ENCODE peak calls at places on chromosomes 11 and 22, in five cellular contexts. F is K562, P is SK-N-SH, E is GM12878, Q is HepG2. N is an unnamed sample.

GRCh38 chr11:31816467-31817053 is 5.4 kb upstream of the PAX6 start:
- DNase-seq in F (peak), P (peak), E (no peak), Q (no peak), N (peak)

GRCh38 chr22:50309601-50309991 is 2.1 kb upstream of the PLXNB2 start:
- DNase-seq in F (no peak), P (no peak), E (no peak), Q (no peak), N (no peak)

GRCh38 chr22:44455151-44455962 is 42.7 kb downstream of the RTL6 start:
- DNase-seq in F (no peak), P (no peak), E (no peak), Q (no peak), N (no peak)

GRCh38 chr22:23509571-23510302 is 70.4 kb downstream of the IGLL1 start:
- DNase-seq in F (no peak), P (no peak), E (no peak), Q (no peak), N (no peak)

GRCh38 chr11:80773919-80774318 is 1333.1 kb upstream of the TENM4 start:
- DNase-seq in F (no peak), P (no peak), E (no peak), Q (no peak), N (no peak)

GRCh38 chr11:75303544-75304224 is 47.8 kb downstream of the ARRB1 start:
- DNase-seq in F (no peak), P (peak), E (no peak), Q (no peak), N (no peak)

GRCh38 chr11:74004046-74004693 is 4.7 kb downstream of the UCP3 start:
- DNase-seq in F (no peak), P (no peak), E (no peak), Q (no peak), N (no peak)

GRCh38 chr22:23115825-23116494 is 25.8 kb downstream of the RSPH14 start:
- DNase-seq in F (peak), P (peak), E (no peak), Q (no peak), N (no peak)

GRCh38 chr11:123308077-123308476 is 113.0 kb upstream of the CLMP start:
- DNase-seq in F (no peak), P (peak), E (peak), Q (no peak), N (no peak)

GRCh38 chr11:86644291-86644690 is 28.1 kb downstream of the ME3 start:
- DNase-seq in F (no peak), P (no peak), E (no peak), Q (no peak), N (no peak)

GRCh38 chr22:23060612-23061400 is 9.5 kb upstream of the GNAZ start:
- DNase-seq in F (peak), P (peak), E (no peak), Q (no peak), N (no peak)

DNA sequence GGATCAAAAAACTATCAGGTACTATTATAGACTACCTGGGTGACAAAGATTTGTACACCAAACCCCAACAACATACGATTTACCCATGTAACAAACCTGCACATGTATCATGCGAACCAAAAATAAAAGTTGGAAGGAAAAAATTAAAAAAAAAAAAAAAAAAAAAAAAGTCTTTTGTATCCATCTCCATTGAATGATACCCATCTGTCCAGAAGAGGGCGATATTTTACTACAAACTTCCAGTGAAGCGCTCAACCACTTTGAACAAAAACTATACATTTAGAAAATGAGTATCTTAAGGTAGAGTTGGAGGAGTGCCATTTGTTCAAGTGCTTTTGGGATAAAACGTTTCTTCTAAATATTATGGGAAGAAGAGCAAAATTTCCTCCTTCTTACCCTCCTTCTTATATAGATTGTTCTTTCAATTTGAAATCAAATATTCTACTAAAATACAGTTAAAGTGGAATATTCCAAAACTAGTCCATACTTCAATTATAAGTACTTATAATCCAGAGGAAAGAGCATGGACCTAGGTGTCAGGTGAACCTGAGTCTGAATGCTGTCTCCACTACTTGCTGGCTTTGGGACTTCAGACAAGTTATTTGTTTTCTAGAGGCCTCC is 23.3 kb downstream of the ARL14EP start:
- DNase-seq in F (peak), P (peak), E (no peak), Q (peak), N (no peak)
- TF ChIP-seq JUND in F (no peak), P (no peak), E (no peak), Q (no peak), N (no peak)

GRCh38 chr22:32985899-32986772 is 72.0 kb downstream of the SYN3 start:
- DNase-seq in F (peak), P (peak), E (no peak), Q (peak), N (peak)
- TF ChIP-seq GABPA in F (no peak), P (no peak), E (no peak), Q (no peak), N (no peak)

DNA sequence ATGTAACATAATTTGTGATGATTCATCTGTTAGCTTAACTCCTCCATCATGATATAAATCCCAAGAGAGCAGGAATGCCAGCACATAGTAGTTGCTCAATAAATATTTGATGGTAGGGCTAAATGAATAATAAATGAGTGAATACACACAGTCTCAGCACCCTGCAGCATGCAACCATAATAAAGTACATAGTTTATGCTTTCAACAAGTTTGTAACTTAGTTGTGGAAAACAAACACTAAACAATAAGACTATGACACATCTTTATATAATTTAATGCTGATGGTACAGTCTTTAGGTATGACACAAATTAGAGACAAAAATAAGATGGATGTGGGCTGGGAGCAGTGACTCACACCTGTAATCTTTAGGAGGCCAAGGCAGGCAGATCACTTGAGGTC is 3.8 kb downstream of the ALKBH8 start:
- DNase-seq in F (no peak), P (no peak), E (no peak), Q (no peak), N (no peak)
- TF ChIP-seq JUND in F (no peak), P (no peak), E (no peak), Q (no peak), N (no peak)

GRCh38 chr11:72821920-72822799 is 7.9 kb downstream of the ATG16L2 start:
- DNase-seq in F (peak), P (peak), E (peak), Q (peak), N (peak)
- TF ChIP-seq GABPA in F (no peak), P (no peak), E (no peak), Q (no peak), N (no peak)

GRCh38 chr11:107927559-107927958 is 689 bp upstream of the RAB39A start:
- DNase-seq in F (no peak), P (no peak), E (no peak), Q (no peak), N (no peak)

GRCh38 chr11:107928046-107928766 is at the start of gene RAB39A:
- DNase-seq in F (peak), P (peak), E (peak), Q (peak), N (peak)

GRCh38 chr11:107929611-107930200 is 1.5 kb downstream of the RAB39A start:
- DNase-seq in F (no peak), P (peak), E (no peak), Q (no peak), N (no peak)

GRCh38 chr11:107931206-107931605 is 3.0 kb downstream of the RAB39A start:
- DNase-seq in F (no peak), P (no peak), E (no peak), Q (no peak), N (no peak)

DNA sequence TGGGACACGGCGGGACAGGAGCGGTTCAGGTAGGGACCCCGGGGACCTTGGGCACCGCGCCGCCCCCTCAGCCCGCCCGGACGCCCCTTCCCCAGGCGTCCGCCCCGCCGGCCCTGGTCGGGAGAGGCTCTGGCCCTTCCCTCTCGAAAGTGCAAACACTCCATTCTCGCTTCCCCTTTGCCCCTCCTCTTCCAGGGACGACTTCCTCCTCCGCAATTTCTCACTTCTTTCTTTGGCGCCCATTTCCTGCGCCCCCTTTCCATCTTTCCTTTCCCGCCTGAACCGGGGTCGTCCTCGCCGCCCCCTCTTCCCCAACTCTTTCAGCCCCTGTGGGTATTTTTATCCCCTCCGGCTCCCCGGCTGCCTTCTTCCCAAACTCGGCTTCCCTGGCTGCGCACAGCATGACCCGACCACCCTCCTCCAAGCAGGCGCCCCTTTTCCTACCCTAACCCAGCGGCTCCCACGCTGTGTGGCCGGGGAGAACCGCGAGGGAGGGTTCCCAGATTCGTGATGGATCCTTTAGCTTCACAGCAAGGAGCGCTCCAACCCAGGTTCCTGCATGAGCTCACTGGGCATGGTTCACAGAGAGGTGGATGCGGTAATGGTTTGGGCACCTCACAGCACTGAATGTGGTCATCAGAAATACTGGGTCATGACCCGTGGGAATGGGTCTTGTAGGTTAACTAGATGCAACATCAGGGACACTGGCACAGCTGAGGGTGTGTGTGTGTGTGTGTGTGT is 689 bp downstream of the RAB39A start:
- DNase-seq in F (no peak), P (peak), E (no peak), Q (no peak), N (peak)
- TF ChIP-seq JUND in F (no peak), P (no peak), E (no peak), Q (no peak), N (no peak)

GRCh38 chr11:109077340-109077927 is 344.6 kb upstream of the C11orf87 start:
- DNase-seq in F (no peak), P (no peak), E (no peak), Q (no peak), N (no peak)

GRCh38 chr11:109076870-109077269 is 345.1 kb upstream of the C11orf87 start:
- DNase-seq in F (no peak), P (peak), E (no peak), Q (no peak), N (no peak)

GRCh38 chr11:109073032-109073822 is 348.8 kb upstream of the C11orf87 start:
- DNase-seq in F (no peak), P (no peak), E (no peak), Q (no peak), N (no peak)

GRCh38 chr11:109071712-109072524 is 350.1 kb upstream of the C11orf87 start:
- DNase-seq in F (no peak), P (no peak), E (no peak), Q (no peak), N (no peak)

DNA sequence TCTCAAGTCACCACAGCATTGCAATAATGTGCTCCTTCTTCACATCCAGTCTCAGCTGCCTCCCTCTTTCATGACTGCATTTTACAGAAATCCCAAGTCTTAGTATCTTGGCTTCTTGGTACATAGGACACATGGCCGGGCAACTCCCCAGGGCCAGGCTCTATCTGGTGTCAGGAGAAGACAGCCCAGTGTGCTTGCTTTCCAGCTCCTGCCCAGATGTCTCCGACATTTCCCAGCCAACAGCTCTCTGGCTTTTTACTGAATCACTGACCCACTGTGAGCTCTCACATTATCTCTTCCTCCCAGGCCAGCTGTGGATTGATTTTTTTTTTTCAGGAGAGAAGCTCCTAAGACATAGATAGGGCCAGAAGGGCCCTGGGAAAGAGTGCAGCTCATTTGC is 346.0 kb upstream of the C11orf87 start:
- DNase-seq in F (no peak), P (no peak), E (no peak), Q (no peak), N (no peak)
- TF ChIP-seq GABPA in F (no peak), P (no peak), E (no peak), Q (no peak), N (no peak)